ENCODE peak calls at places on chromosome 2, in nine cellular contexts. A, H, N, V, L, T, U, Q and G are unnamed samples.
A peak's percentile ranks its signal among the peaks of the same experiment; 100 is the strongest.

GRCh38 chr2:171226471-171226870 is 65.8 kb upstream of the TLK1 start:
- DNase-seq in A (no peak), H (no peak), N (no peak), V (no peak), L (no peak), T (no peak), U (no peak), Q (no peak), G (no peak)

GRCh38 chr2:239768907-239769573 is 256.1 kb downstream of the NDUFA10 start:
- DNase-seq in A (no peak), H (no peak), N (no peak), V (no peak), L (no peak), T (no peak), U (no peak), Q (no peak), G (peak; percentile 67)

GRCh38 chr2:158716921-158717320 is 78.2 kb upstream of the DAPL1 start:
- DNase-seq in A (no peak), H (no peak), N (no peak), V (no peak), L (no peak), T (no peak), U (no peak), Q (peak; percentile 63), G (no peak)

GRCh38 chr2:230913406-230913805 is 11.6 kb downstream of the GPR55 start:
- DNase-seq in A (no peak), H (no peak), N (peak; percentile 47), V (peak; percentile 40), L (peak; percentile 46), T (no peak), U (peak; percentile 77), Q (no peak), G (peak; percentile 56)

GRCh38 chr2:109703076-109703475 is 88.9 kb downstream of the SOWAHC start:
- DNase-seq in A (no peak), H (no peak), N (no peak), V (no peak), L (no peak), T (no peak), U (peak; percentile 1), Q (no peak), G (no peak)

GRCh38 chr2:12738112-12738485 is 21.4 kb downstream of the TRIB2 start:
- DNase-seq in A (no peak), H (no peak), N (no peak), V (no peak), L (no peak), T (peak; percentile 63), U (no peak), Q (no peak), G (no peak)

GRCh38 chr2:235257590-235257989 is 236.3 kb upstream of the AGAP1 start:
- DNase-seq in A (no peak), H (no peak), N (no peak), V (no peak), L (no peak), T (no peak), U (no peak), Q (no peak), G (no peak)

GRCh38 chr2:143161982-143162837 is 33.0 kb downstream of the ARHGAP15 start:
- DNase-seq in A (no peak), H (peak; percentile 41), N (peak; percentile 29), V (peak; percentile 49), L (peak; percentile 58), T (peak; percentile 33), U (no peak), Q (no peak), G (no peak)

GRCh38 chr2:24935145-24935544 is 15.1 kb upstream of the ADCY3 start:
- DNase-seq in A (no peak), H (no peak), N (no peak), V (no peak), L (no peak), T (no peak), U (no peak), Q (no peak), G (no peak)

GRCh38 chr2:184455616-184456015 is 142.7 kb upstream of the ZNF804A start:
- DNase-seq in A (no peak), H (no peak), N (no peak), V (no peak), L (no peak), T (no peak), U (no peak), Q (no peak), G (no peak)

GRCh38 chr2:187576906-187577305 is 22.7 kb upstream of the TFPI start:
- DNase-seq in A (no peak), H (no peak), N (no peak), V (no peak), L (no peak), T (no peak), U (no peak), Q (no peak), G (no peak)

GRCh38 chr2:187581125-187581896 is 27.1 kb upstream of the TFPI start:
- DNase-seq in A (no peak), H (no peak), N (no peak), V (peak; percentile 59), L (peak; percentile 62), T (peak; percentile 51), U (no peak), Q (no peak), G (no peak)

GRCh38 chr2:187575081-187576067 is 21.1 kb upstream of the TFPI start:
- DNase-seq in A (no peak), H (no peak), N (no peak), V (no peak), L (no peak), T (no peak), U (no peak), Q (no peak), G (no peak)

GRCh38 chr2:187577310-187577709 is 23.1 kb upstream of the TFPI start:
- DNase-seq in A (no peak), H (no peak), N (no peak), V (peak; percentile 48), L (peak; percentile 68), T (no peak), U (no peak), Q (no peak), G (no peak)

GRCh38 chr2:187580462-187581124 is 26.4 kb upstream of the TFPI start:
- DNase-seq in A (no peak), H (no peak), N (no peak), V (peak; percentile 76), L (peak; percentile 84), T (no peak), U (no peak), Q (no peak), G (no peak)
- TF ChIP-seq CTCF in A (peak; percentile 53), H (peak; percentile 57), N (peak; percentile 19), V (peak; percentile 68), L (peak; percentile 73), T (peak; percentile 24), U (no peak), Q (peak; percentile 68), G (no peak)

DNA sequence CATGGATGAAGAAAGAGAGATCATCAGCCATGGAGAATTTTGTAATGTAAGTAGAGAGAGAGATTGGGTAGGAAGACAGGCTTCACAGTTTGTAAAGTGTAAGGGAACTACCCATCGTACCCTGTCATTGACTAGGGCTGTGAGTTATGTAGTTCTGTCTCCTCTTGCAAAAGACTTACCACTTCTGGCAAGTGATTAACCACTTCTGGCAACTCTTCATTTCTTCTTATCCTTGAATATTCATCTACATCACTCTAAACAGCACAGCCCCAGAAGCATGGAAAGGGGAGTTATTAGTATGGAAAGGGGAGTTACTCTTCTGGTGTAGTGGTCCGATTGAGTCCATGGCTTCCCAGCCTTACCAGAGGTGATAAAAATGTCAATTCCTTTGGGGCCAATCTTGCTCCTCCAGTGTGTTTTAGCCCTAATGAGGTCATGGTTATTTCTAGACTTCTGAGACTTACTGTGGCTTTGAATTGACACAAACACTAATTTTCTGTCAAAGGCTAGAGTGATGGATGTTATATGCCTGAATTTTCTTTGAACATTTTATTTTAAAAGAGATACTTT is 52.0 kb downstream of the STAT1 start:
- DNase-seq in A (no peak), H (no peak), N (no peak), V (no peak), L (no peak), T (no peak), U (no peak), Q (no peak), G (no peak)
- TF ChIP-seq POLR2A in A (peak; percentile 68), H (no peak), N (no peak), V (no peak), L (no peak), T (no peak), U (no peak), Q (no peak), G (no peak)

GRCh38 chr2:228549390-228550007 is 368.0 kb upstream of the SPHKAP start:
- DNase-seq in A (no peak), H (no peak), N (no peak), V (no peak), L (no peak), T (no peak), U (no peak), Q (no peak), G (no peak)
- TF ChIP-seq EP300 in A (no peak), H (no peak), N (no peak), V (no peak), L (no peak), T (no peak), U (no peak), Q (no peak), G (no peak)

GRCh38 chr2:44297431-44297830 is 22.2 kb downstream of the SLC3A1 start:
- DNase-seq in A (no peak), H (no peak), N (no peak), V (no peak), L (no peak), T (no peak), U (no peak), Q (no peak), G (no peak)

GRCh38 chr2:44296653-44297052 is 21.4 kb downstream of the SLC3A1 start:
- DNase-seq in A (no peak), H (no peak), N (no peak), V (no peak), L (no peak), T (no peak), U (no peak), Q (no peak), G (no peak)

GRCh38 chr2:44295113-44295512 is 19.8 kb downstream of the SLC3A1 start:
- DNase-seq in A (no peak), H (no peak), N (peak; percentile 43), V (peak; percentile 43), L (no peak), T (no peak), U (no peak), Q (no peak), G (no peak)

GRCh38 chr2:44291281-44292248 is 16.3 kb downstream of the SLC3A1 start:
- DNase-seq in A (no peak), H (no peak), N (peak; percentile 84), V (peak; percentile 95), L (peak; percentile 99), T (no peak), U (no peak), Q (no peak), G (no peak)

DNA sequence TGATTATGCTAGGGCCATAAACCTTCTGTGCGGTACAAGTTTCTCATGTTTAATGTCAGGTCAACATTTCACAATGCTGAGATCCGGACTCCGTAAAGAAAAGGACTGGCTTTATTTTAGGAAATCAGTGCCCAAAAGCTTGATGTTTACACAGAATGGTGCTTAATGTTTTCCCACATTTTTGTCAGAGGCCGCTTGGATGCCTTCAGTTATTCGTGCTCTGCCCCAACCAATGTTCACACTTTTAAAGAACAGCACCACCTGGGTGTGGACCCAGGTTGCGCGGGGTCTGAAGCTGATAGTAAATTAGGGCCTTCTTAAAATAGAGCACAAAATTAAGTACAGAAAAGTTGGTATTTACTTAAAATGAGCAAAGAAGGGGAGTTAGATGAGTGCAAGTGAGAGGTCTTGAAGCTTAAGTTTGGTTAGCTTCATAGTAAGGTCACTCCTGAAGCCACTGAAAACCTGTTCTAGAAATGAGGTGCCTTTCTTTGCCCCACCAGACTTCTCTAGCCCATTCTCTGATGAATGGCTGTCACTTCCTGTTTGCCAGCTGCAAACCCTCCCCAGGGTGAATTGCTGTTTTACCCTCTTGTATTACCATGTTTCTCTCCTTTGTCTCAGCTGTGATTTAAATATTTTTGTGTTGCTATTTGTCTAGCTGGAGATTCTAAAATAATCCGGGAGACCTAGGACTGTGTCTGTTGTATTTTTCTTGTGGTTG is 20.5 kb downstream of the SLC3A1 start:
- DNase-seq in A (no peak), H (no peak), N (no peak), V (peak; percentile 40), L (peak; percentile 44), T (no peak), U (no peak), Q (no peak), G (no peak)
- TF ChIP-seq CTCF in A (peak; percentile 12), H (no peak), N (no peak), V (peak; percentile 36), L (peak; percentile 24), T (no peak), U (no peak), Q (no peak), G (no peak)